ENCODE peak calls at places on chromosomes 6 and 20, in six cellular contexts. One of them, this sample, is unnamed.

GRCh38 chr6:36335465-36336209 is 1.1 kb downstream of the BNIP5 start:
- DNase-seq in Caco-2: no peak
- DNase-seq in CD14-positive monocyte: no peak
- DNase-seq in HFF-Myc: no peak
- DNase-seq in colonic mucosa: no peak
- DNase-seq in B cell: no peak
- DNase-seq in this sample: no peak

GRCh38 chr6:47308674-47309325 is 905 bp downstream of the TNFRSF21 start:
- DNase-seq in Caco-2: peak; percentile 48
- DNase-seq in CD14-positive monocyte: no peak
- DNase-seq in HFF-Myc: no peak
- DNase-seq in colonic mucosa: peak; percentile 47
- DNase-seq in B cell: peak; percentile 47
- DNase-seq in this sample: no peak

GRCh38 chr6:11035961-11036360 is 8.1 kb downstream of the ELOVL2 start:
- DNase-seq in Caco-2: no peak
- DNase-seq in CD14-positive monocyte: no peak
- DNase-seq in HFF-Myc: no peak
- DNase-seq in colonic mucosa: no peak
- DNase-seq in B cell: no peak
- DNase-seq in this sample: no peak

GRCh38 chr20:52313335-52313963 is 121.9 kb upstream of the ZFP64 start:
- DNase-seq in Caco-2: peak; percentile 69
- DNase-seq in CD14-positive monocyte: no peak
- DNase-seq in HFF-Myc: peak; percentile 22
- DNase-seq in colonic mucosa: no peak
- DNase-seq in B cell: no peak
- DNase-seq in this sample: no peak

GRCh38 chr6:32046450-32047083 is 8.4 kb downstream of the CYP21A2 start:
- DNase-seq in Caco-2: no peak
- DNase-seq in CD14-positive monocyte: no peak
- DNase-seq in HFF-Myc: no peak
- DNase-seq in colonic mucosa: peak; percentile 23
- DNase-seq in B cell: no peak
- DNase-seq in this sample: no peak

GRCh38 chr20:61977387-61977786 is 88.3 kb downstream of the TAF4 start:
- DNase-seq in Caco-2: no peak
- DNase-seq in CD14-positive monocyte: no peak
- DNase-seq in HFF-Myc: no peak
- DNase-seq in colonic mucosa: no peak
- DNase-seq in B cell: no peak
- DNase-seq in this sample: no peak

GRCh38 chr6:42007286-42007685 is 43.0 kb upstream of the TAF8 start:
- DNase-seq in Caco-2: no peak
- DNase-seq in CD14-positive monocyte: no peak
- DNase-seq in HFF-Myc: no peak
- DNase-seq in colonic mucosa: no peak
- DNase-seq in B cell: no peak
- DNase-seq in this sample: no peak

GRCh38 chr6:94446120-94446519 is 1026.8 kb upstream of the EPHA7 start:
- DNase-seq in Caco-2: no peak
- DNase-seq in CD14-positive monocyte: no peak
- DNase-seq in HFF-Myc: no peak
- DNase-seq in colonic mucosa: no peak
- DNase-seq in B cell: no peak
- DNase-seq in this sample: no peak

GRCh38 chr6:168363811-168364792 is 44.5 kb upstream of the DACT2 start:
- DNase-seq in Caco-2: no peak
- DNase-seq in CD14-positive monocyte: no peak
- DNase-seq in HFF-Myc: no peak
- DNase-seq in colonic mucosa: no peak
- DNase-seq in B cell: no peak
- DNase-seq in this sample: no peak

GRCh38 chr20:13659288-13659687 is 20.6 kb upstream of the TASP1 start:
- DNase-seq in Caco-2: no peak
- DNase-seq in CD14-positive monocyte: no peak
- DNase-seq in HFF-Myc: no peak
- DNase-seq in colonic mucosa: no peak
- DNase-seq in B cell: peak; percentile 64
- DNase-seq in this sample: peak; percentile 65

GRCh38 chr6:62371840-62372239 is 85.8 kb upstream of the KHDRBS2 start:
- DNase-seq in Caco-2: no peak
- DNase-seq in CD14-positive monocyte: no peak
- DNase-seq in HFF-Myc: no peak
- DNase-seq in colonic mucosa: no peak
- DNase-seq in B cell: no peak
- DNase-seq in this sample: no peak

GRCh38 chr6:170038717-170039116 is 252.2 kb downstream of the DLL1 start:
- DNase-seq in Caco-2: no peak
- DNase-seq in CD14-positive monocyte: no peak
- DNase-seq in HFF-Myc: no peak
- DNase-seq in colonic mucosa: no peak
- DNase-seq in B cell: no peak
- DNase-seq in this sample: no peak

GRCh38 chr6:154510144-154510905 is at the start of gene CNKSR3:
- DNase-seq in Caco-2: peak; percentile 92
- DNase-seq in CD14-positive monocyte: no peak
- DNase-seq in HFF-Myc: peak; percentile 66
- DNase-seq in colonic mucosa: peak; percentile 88
- DNase-seq in B cell: peak; percentile 22
- DNase-seq in this sample: no peak
- TF ChIP-seq CTCF in Caco-2: no peak
- TF ChIP-seq CTCF in CD14-positive monocyte: no peak
- TF ChIP-seq CTCF in HFF-Myc: no peak
- TF ChIP-seq CTCF in colonic mucosa: no peak
- TF ChIP-seq CTCF in B cell: no peak
- TF ChIP-seq CTCF in this sample: no peak

GRCh38 chr20:63819224-63819917 is 11.7 kb downstream of the ZBTB46 start:
- DNase-seq in Caco-2: peak; percentile 72
- DNase-seq in CD14-positive monocyte: no peak
- DNase-seq in HFF-Myc: no peak
- DNase-seq in colonic mucosa: no peak
- DNase-seq in B cell: no peak
- DNase-seq in this sample: no peak
- TF ChIP-seq CTCF in Caco-2: peak; percentile 84
- TF ChIP-seq CTCF in CD14-positive monocyte: no peak
- TF ChIP-seq CTCF in HFF-Myc: peak; percentile 39
- TF ChIP-seq CTCF in colonic mucosa: peak; percentile 19
- TF ChIP-seq CTCF in B cell: no peak
- TF ChIP-seq CTCF in this sample: no peak

GRCh38 chr6:158575550-158575949 is 15.7 kb downstream of the TMEM181 start:
- DNase-seq in Caco-2: no peak
- DNase-seq in CD14-positive monocyte: no peak
- DNase-seq in HFF-Myc: no peak
- DNase-seq in colonic mucosa: no peak
- DNase-seq in B cell: no peak
- DNase-seq in this sample: no peak
- TF ChIP-seq CTCF in Caco-2: no peak
- TF ChIP-seq CTCF in CD14-positive monocyte: no peak
- TF ChIP-seq CTCF in HFF-Myc: no peak
- TF ChIP-seq CTCF in colonic mucosa: no peak
- TF ChIP-seq CTCF in B cell: no peak
- TF ChIP-seq CTCF in this sample: no peak

GRCh38 chr6:51559059-51559458 is 528.4 kb downstream of the PKHD1 start:
- DNase-seq in Caco-2: peak; percentile 29
- DNase-seq in CD14-positive monocyte: no peak
- DNase-seq in HFF-Myc: no peak
- DNase-seq in colonic mucosa: no peak
- DNase-seq in B cell: no peak
- DNase-seq in this sample: no peak
- TF ChIP-seq CTCF in Caco-2: peak; percentile 54
- TF ChIP-seq CTCF in CD14-positive monocyte: no peak
- TF ChIP-seq CTCF in HFF-Myc: no peak
- TF ChIP-seq CTCF in colonic mucosa: no peak
- TF ChIP-seq CTCF in B cell: no peak
- TF ChIP-seq CTCF in this sample: no peak

GRCh38 chr6:81241126-81241525 is 511.4 kb downstream of the TENT5A start:
- DNase-seq in Caco-2: no peak
- DNase-seq in CD14-positive monocyte: no peak
- DNase-seq in HFF-Myc: peak; percentile 27
- DNase-seq in colonic mucosa: no peak
- DNase-seq in B cell: no peak
- DNase-seq in this sample: no peak

GRCh38 chr6:81246200-81246599 is 506.3 kb downstream of the TENT5A start:
- DNase-seq in Caco-2: no peak
- DNase-seq in CD14-positive monocyte: no peak
- DNase-seq in HFF-Myc: no peak
- DNase-seq in colonic mucosa: no peak
- DNase-seq in B cell: no peak
- DNase-seq in this sample: no peak

GRCh38 chr6:81242634-81243033 is 509.8 kb downstream of the TENT5A start:
- DNase-seq in Caco-2: no peak
- DNase-seq in CD14-positive monocyte: no peak
- DNase-seq in HFF-Myc: no peak
- DNase-seq in colonic mucosa: no peak
- DNase-seq in B cell: no peak
- DNase-seq in this sample: no peak

GRCh38 chr6:81238390-81238789 is 514.1 kb downstream of the TENT5A start:
- DNase-seq in Caco-2: no peak
- DNase-seq in CD14-positive monocyte: no peak
- DNase-seq in HFF-Myc: no peak
- DNase-seq in colonic mucosa: no peak
- DNase-seq in B cell: no peak
- DNase-seq in this sample: no peak

DNA sequence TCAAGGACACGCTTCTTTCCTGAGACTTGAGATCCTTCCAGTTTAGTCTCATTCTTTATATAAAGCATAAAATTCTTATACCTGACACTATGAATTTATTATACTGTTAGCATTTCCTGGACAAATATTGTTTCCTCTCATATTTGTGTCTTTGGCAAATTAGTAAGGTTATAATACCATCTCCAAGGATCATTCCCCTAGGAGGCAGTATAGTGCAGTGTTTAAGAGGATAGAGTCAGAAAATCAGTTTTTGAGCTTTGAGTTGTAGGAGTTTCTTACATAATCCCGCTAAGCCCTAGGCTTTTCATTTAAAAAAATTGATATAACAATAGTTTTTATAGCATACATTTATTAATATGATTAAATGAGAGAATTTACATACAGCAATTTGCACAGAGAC is 510.8 kb downstream of the TENT5A start:
- DNase-seq in Caco-2: peak; percentile 38
- DNase-seq in CD14-positive monocyte: no peak
- DNase-seq in HFF-Myc: peak; percentile 32
- DNase-seq in colonic mucosa: no peak
- DNase-seq in B cell: no peak
- DNase-seq in this sample: no peak
- TF ChIP-seq CTCF in Caco-2: peak; percentile 41
- TF ChIP-seq CTCF in CD14-positive monocyte: no peak
- TF ChIP-seq CTCF in HFF-Myc: peak; percentile 31
- TF ChIP-seq CTCF in colonic mucosa: no peak
- TF ChIP-seq CTCF in B cell: no peak
- TF ChIP-seq CTCF in this sample: no peak

GRCh38 chr6:105302617-105303128 is 100.2 kb downstream of the PREP start:
- DNase-seq in Caco-2: no peak
- DNase-seq in CD14-positive monocyte: no peak
- DNase-seq in HFF-Myc: no peak
- DNase-seq in colonic mucosa: no peak
- DNase-seq in B cell: no peak
- DNase-seq in this sample: no peak

GRCh38 chr6:105301756-105302616 is 100.9 kb downstream of the PREP start:
- DNase-seq in Caco-2: no peak
- DNase-seq in CD14-positive monocyte: no peak
- DNase-seq in HFF-Myc: peak; percentile 24
- DNase-seq in colonic mucosa: no peak
- DNase-seq in B cell: no peak
- DNase-seq in this sample: no peak

GRCh38 chr6:105304366-105304765 is 98.5 kb downstream of the PREP start:
- DNase-seq in Caco-2: no peak
- DNase-seq in CD14-positive monocyte: no peak
- DNase-seq in HFF-Myc: no peak
- DNase-seq in colonic mucosa: no peak
- DNase-seq in B cell: no peak
- DNase-seq in this sample: no peak

GRCh38 chr6:105300090-105300489 is 102.8 kb downstream of the PREP start:
- DNase-seq in Caco-2: no peak
- DNase-seq in CD14-positive monocyte: no peak
- DNase-seq in HFF-Myc: no peak
- DNase-seq in colonic mucosa: no peak
- DNase-seq in B cell: no peak
- DNase-seq in this sample: no peak

DNA sequence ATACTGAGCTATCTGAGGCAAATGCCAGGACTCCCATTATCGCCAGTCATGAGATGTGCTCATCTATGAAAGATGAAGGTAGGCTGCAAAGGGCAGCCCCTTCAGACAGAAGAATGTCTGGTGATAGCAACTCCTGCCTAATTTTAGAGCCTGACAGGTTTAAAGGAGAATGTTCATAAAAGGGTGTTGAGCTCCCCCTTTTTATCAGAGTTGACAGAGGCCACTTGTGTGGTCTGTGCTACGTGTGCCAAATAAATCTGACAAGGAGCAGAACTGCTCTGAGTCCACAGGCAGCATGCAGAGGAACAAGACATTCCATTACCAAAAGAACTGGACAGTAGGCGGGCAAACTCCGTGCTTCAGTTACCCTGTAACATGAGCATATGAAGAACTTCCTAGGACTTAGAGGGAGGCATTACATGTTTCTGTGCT is 101.8 kb downstream of the PREP start:
- DNase-seq in Caco-2: no peak
- DNase-seq in CD14-positive monocyte: no peak
- DNase-seq in HFF-Myc: no peak
- DNase-seq in colonic mucosa: no peak
- DNase-seq in B cell: no peak
- DNase-seq in this sample: no peak
- TF ChIP-seq CTCF in Caco-2: no peak
- TF ChIP-seq CTCF in CD14-positive monocyte: no peak
- TF ChIP-seq CTCF in HFF-Myc: no peak
- TF ChIP-seq CTCF in colonic mucosa: no peak
- TF ChIP-seq CTCF in B cell: no peak
- TF ChIP-seq CTCF in this sample: no peak

DNA sequence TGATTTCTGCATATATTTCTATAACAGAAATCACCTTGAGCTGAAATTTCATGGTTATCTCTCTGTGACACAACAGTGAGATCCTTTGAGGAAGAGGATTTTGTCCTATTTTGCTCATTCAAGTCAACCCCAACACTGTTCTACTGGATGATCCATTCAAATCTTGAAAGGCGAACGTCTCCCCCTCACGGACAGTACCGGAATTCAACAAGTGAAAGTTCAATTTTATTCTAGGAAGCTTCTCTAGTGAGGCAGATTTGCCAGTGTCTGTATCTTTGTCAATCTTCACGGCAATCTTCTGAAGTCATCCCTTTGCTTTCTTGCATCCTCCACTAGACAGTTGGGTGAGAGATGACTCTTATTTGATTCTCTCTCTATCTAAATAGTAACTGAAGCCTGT is 91.7 kb upstream of the PDE7B start:
- DNase-seq in Caco-2: peak; percentile 21
- DNase-seq in CD14-positive monocyte: no peak
- DNase-seq in HFF-Myc: no peak
- DNase-seq in colonic mucosa: no peak
- DNase-seq in B cell: no peak
- DNase-seq in this sample: no peak
- TF ChIP-seq CTCF in Caco-2: peak; percentile 31
- TF ChIP-seq CTCF in CD14-positive monocyte: no peak
- TF ChIP-seq CTCF in HFF-Myc: no peak
- TF ChIP-seq CTCF in colonic mucosa: no peak
- TF ChIP-seq CTCF in B cell: no peak
- TF ChIP-seq CTCF in this sample: peak; percentile 15

DNA sequence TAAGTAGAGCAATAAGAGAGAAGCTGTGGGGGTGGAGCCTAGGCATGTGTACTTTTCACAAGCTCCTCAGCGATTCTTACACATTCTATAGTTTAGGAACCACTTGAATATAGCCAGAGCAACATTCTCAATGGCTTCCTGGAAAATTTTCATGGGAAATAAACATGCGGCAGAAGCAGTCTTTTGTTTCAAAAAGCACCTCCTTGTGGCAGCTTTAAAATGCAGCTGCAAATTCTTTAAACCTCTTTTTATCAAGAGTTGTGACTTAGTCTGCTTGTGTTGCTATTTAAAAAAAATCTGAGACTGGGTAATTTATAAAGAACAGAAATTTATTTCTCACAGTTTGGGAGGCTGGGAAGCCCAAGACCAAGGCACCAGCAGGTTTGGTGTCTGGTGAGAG is 23.8 kb downstream of the NKX2-2 start:
- DNase-seq in Caco-2: no peak
- DNase-seq in CD14-positive monocyte: no peak
- DNase-seq in HFF-Myc: no peak
- DNase-seq in colonic mucosa: no peak
- DNase-seq in B cell: no peak
- DNase-seq in this sample: no peak
- TF ChIP-seq CTCF in Caco-2: no peak
- TF ChIP-seq CTCF in CD14-positive monocyte: no peak
- TF ChIP-seq CTCF in HFF-Myc: no peak
- TF ChIP-seq CTCF in colonic mucosa: no peak
- TF ChIP-seq CTCF in B cell: no peak
- TF ChIP-seq CTCF in this sample: no peak

This sample was measured in GM12864.